ENCODE peak calls at places on chromosomes 11 and 22, in six cellular contexts. R is GM23338, W is esophagus muscularis mucosa, F is HL-60, J is spleen, X is HepG2. M is an unnamed sample.

GRCh38 chr11:76669901-76670474 is 559 bp downstream of the LRRC32 start:
- DNase-seq in R (peak), W (no peak), F (no peak), J (peak), X (no peak), M (no peak)

GRCh38 chr11:6410695-6411430 is 8.0 kb downstream of the APBB1 start:
- DNase-seq in R (no peak), W (no peak), F (no peak), J (peak), X (no peak), M (no peak)

GRCh38 chr11:4697583-4697982 is at the start of gene OR51E2:
- DNase-seq in R (peak), W (no peak), F (no peak), J (no peak), X (no peak), M (no peak)

GRCh38 chr11:10908215-10908990 is 50.5 kb upstream of the ZBED5 start:
- DNase-seq in R (peak), W (no peak), F (no peak), J (no peak), X (no peak), M (no peak)

GRCh38 chr11:47467372-47467771 is 18.4 kb upstream of the RAPSN start:
- DNase-seq in R (no peak), W (no peak), F (no peak), J (peak), X (no peak), M (no peak)

GRCh38 chr11:117318738-117319137 is 2.7 kb upstream of the BACE1 start:
- DNase-seq in R (no peak), W (no peak), F (no peak), J (no peak), X (no peak), M (no peak)

GRCh38 chr11:99383628-99384300 is 363.0 kb downstream of the CNTN5 start:
- DNase-seq in R (no peak), W (no peak), F (no peak), J (no peak), X (no peak), M (no peak)

GRCh38 chr11:72875736-72876135 is 61.5 kb downstream of the ATG16L2 start:
- DNase-seq in R (no peak), W (no peak), F (no peak), J (no peak), X (no peak), M (no peak)

GRCh38 chr11:112555491-112556364 is 295.1 kb upstream of the PLET1 start:
- DNase-seq in R (peak), W (no peak), F (peak), J (peak), X (peak), M (peak)

GRCh38 chr22:47548953-47549740 is 786.7 kb downstream of the TBC1D22A start:
- DNase-seq in R (no peak), W (peak), F (no peak), J (no peak), X (no peak), M (no peak)

GRCh38 chr11:62457474-62457873 is 38.6 kb downstream of the SCGB1A1 start:
- DNase-seq in R (no peak), W (no peak), F (no peak), J (no peak), X (no peak), M (no peak)

GRCh38 chr11:3880724-3881123 is 25.3 kb downstream of the STIM1 start:
- DNase-seq in R (no peak), W (no peak), F (no peak), J (no peak), X (peak), M (no peak)

GRCh38 chr22:39486951-39487825 is 14.9 kb upstream of the MIEF1 start:
- DNase-seq in R (no peak), W (no peak), F (no peak), J (no peak), X (no peak), M (no peak)

GRCh38 chr11:46050065-46050464 is 71.2 kb downstream of the PHF21A start:
- DNase-seq in R (peak), W (no peak), F (peak), J (no peak), X (peak), M (no peak)

DNA sequence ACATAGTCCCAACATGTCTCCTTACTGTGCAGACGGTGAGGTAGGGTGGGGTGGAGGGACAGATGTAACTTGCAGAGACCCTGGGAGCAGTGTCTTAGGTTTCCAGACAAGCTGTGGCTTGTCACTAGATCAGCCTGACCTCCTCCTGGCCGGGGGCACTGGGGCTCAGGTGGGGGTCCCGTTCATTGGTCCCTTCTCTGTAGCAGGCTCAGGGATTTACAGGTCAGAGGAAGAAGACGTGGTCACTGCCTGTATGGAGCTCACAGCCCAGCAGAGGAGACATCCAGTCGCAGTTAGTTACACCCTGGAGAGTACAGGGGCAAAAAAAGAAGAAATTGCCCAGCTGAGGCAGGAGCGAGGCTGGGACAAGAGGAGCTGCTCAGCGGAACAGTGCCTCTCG is 22.0 kb upstream of the TUB start:
- DNase-seq in R (no peak), W (no peak), F (no peak), J (peak), X (no peak), M (no peak)
- TF ChIP-seq CTCF in R (no peak), W (no peak), F (no peak), J (no peak), X (no peak), M (no peak)

GRCh38 chr22:44195189-44195871 is 14.6 kb downstream of the PARVG start:
- DNase-seq in R (no peak), W (no peak), F (no peak), J (peak), X (no peak), M (no peak)
- TF ChIP-seq POLR2AphosphoS5 in R (no peak), W (no peak), F (no peak), J (peak), X (no peak), M (no peak)

DNA sequence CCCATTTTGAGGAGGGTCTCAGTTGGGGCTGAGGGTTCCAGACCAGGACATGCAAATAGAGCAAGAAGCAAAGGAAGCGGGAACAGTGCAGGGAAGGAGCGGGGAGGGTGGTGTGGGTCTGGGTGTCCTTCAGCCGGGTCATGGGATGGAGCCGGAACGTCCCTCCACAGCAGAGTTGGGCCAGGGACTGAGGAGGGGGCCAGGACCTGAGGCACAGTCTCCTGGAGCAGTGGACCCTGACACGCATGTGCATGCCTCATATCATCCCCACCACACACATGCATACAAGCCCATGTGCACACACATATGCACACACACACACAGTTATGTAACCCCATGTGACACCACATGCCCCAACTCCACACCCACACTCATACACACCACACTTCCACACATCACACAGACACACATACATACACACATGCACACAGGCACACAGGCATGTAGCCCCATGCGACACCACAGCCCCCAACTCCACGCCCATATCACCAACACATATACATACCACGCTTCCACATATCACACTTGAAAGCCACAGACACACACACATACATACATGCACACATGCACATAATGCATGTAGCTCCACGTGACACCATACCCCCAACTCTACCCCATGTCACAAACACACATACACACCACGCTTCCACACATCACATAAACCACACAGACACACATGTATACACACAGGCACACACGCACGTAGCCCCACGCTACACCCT is 1026.6 kb downstream of the BRD1 start:
- DNase-seq in R (no peak), W (no peak), F (no peak), J (no peak), X (no peak), M (no peak)
- TF ChIP-seq CTCF in R (no peak), W (no peak), F (no peak), J (no peak), X (no peak), M (no peak)

DNA sequence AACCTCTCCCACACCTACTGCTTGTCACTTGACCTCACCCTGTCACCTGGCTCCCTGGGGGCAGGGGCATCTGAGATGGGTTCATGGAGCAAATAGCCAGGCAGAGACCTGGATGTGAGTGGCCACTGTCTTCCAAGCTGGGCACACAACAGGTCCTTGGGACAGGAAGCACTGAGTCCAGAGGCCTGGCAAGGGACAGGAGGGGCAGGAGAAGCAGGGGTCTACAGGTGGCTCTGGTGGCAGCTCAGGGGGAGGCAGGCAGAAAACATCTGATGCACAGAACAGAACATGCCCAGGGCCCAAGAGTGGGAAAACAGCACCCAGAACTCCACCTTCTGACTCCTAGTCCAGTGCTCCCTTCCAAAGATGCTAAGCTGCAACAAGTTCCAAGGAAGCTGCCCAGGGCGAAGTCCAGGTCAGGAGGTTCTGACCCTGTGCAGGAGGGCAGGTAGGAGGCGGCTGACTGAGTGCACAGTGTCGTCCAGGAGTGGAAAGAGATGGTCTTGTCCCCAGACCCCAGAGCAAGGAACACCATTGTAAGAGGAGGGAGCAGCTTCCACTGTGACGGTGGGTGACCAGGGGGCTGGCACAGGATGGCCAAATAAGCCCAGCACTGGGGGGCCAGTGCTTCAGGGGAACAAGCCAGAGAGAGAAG is 3.5 kb downstream of the TNFRSF13C start:
- DNase-seq in R (no peak), W (no peak), F (no peak), J (no peak), X (no peak), M (no peak)
- TF ChIP-seq POLR2AphosphoS5 in R (no peak), W (no peak), F (no peak), J (no peak), X (no peak), M (no peak)

GRCh38 chr11:67354314-67355022 is 1.1 kb upstream of the POLD4 start:
- DNase-seq in R (no peak), W (no peak), F (peak), J (peak), X (peak), M (peak)
- TF ChIP-seq CTCF in R (no peak), W (peak), F (no peak), J (no peak), X (peak), M (no peak)

GRCh38 chr11:59204736-59205135 is 8.0 kb downstream of the MPEG1 start:
- DNase-seq in R (no peak), W (no peak), F (no peak), J (no peak), X (no peak), M (no peak)

GRCh38 chr11:59206635-59207034 is 6.1 kb downstream of the MPEG1 start:
- DNase-seq in R (peak), W (no peak), F (peak), J (no peak), X (peak), M (no peak)

GRCh38 chr11:59208956-59209355 is 3.8 kb downstream of the MPEG1 start:
- DNase-seq in R (no peak), W (no peak), F (no peak), J (no peak), X (no peak), M (no peak)

GRCh38 chr11:59205664-59206063 is 7.1 kb downstream of the MPEG1 start:
- DNase-seq in R (no peak), W (no peak), F (no peak), J (no peak), X (no peak), M (no peak)

GRCh38 chr11:59207988-59208432 is 4.7 kb downstream of the MPEG1 start:
- DNase-seq in R (peak), W (no peak), F (peak), J (no peak), X (peak), M (no peak)
- TF ChIP-seq POLR2AphosphoS5 in R (no peak), W (no peak), F (no peak), J (no peak), X (no peak), M (no peak)

GRCh38 chr11:108508653-108509593 is 10.7 kb upstream of the POGLUT3 start:
- DNase-seq in R (no peak), W (no peak), F (no peak), J (no peak), X (no peak), M (no peak)
- TF ChIP-seq CTCF in R (no peak), W (no peak), F (no peak), J (no peak), X (no peak), M (no peak)